ENCODE peak calls at places on chromosomes 13 and 19, in nine cellular contexts. P, L, O, D, Z, Q, B, K and R are unnamed samples.

GRCh38 chr19:18506101-18506534 is 15.8 kb downstream of the ELL start:
- DNase-seq in Q (no peak), K (no peak), Z (no peak), L (no peak), P (peak; percentile 53), O (no peak), D (no peak), B (no peak), R (no peak)

GRCh38 chr19:1296078-1296477 is 10.4 kb downstream of the EFNA2 start:
- DNase-seq in B (no peak), Q (no peak), K (no peak), P (no peak), D (no peak), O (no peak), L (no peak), Z (no peak), R (no peak)

GRCh38 chr13:38693168-38693567 is 6.3 kb downstream of the FREM2 start:
- DNase-seq in B (no peak), P (no peak), Z (no peak), K (no peak), Q (no peak), D (no peak), L (no peak), O (no peak), R (no peak)

GRCh38 chr19:5352229-5352763 is 11.7 kb upstream of the PTPRS start:
- DNase-seq in B (no peak), Q (no peak), D (no peak), K (no peak), P (no peak), O (no peak), L (no peak), Z (no peak), R (no peak)

GRCh38 chr13:50634339-50634738 is 209.2 kb downstream of the DLEU7 start:
- DNase-seq in O (no peak), L (no peak), K (no peak), B (no peak), P (no peak), Z (no peak), D (no peak), Q (no peak), R (no peak)

GRCh38 chr19:16750081-16750480 is 30.4 kb downstream of the NWD1 start:
- DNase-seq in L (no peak), Q (no peak), K (no peak), Z (no peak), O (no peak), P (no peak), D (no peak), B (no peak), R (no peak)

GRCh38 chr19:43594710-43595604 is 977 bp downstream of the IRGQ start:
- DNase-seq in K (peak; percentile 60), O (peak; percentile 55), B (peak; percentile 36), D (peak; percentile 18), P (peak; percentile 75), Z (peak; percentile 61), Q (peak; percentile 72), L (peak; percentile 78), R (peak; percentile 77)

GRCh38 chr13:77820431-77821149 is 98.0 kb downstream of the EDNRB start:
- DNase-seq in B (no peak), O (no peak), D (no peak), Q (no peak), L (no peak), K (no peak), P (no peak), Z (no peak), R (no peak)

GRCh38 chr13:29118471-29118870 is 298.3 kb downstream of the MTUS2 start:
- DNase-seq in O (no peak), P (no peak), D (no peak), B (no peak), L (no peak), Z (no peak), Q (no peak), K (no peak), R (no peak)

GRCh38 chr19:35088514-35088913 is 27.1 kb upstream of the FXYD3 start:
- DNase-seq in P (no peak), K (peak; percentile 77), Q (no peak), O (peak; percentile 52), Z (no peak), B (peak; percentile 64), D (no peak), L (no peak), R (no peak)

GRCh38 chr13:33615436-33615835 is 202.5 kb upstream of the RFC3 start:
- DNase-seq in Z (no peak), Q (no peak), B (no peak), L (no peak), O (no peak), D (no peak), K (no peak), P (no peak), R (no peak)

GRCh38 chr13:59674616-59675015 is 489.1 kb downstream of the DIAPH3 start:
- DNase-seq in B (no peak), Z (no peak), O (no peak), K (no peak), P (no peak), Q (no peak), L (no peak), D (no peak), R (no peak)

GRCh38 chr13:76425930-76426329 is 460.3 kb downstream of the KCTD12 start:
- DNase-seq in K (peak; percentile 93), O (no peak), Z (no peak), L (no peak), D (peak; percentile 75), Q (no peak), B (no peak), P (no peak), R (no peak)

GRCh38 chr13:48231080-48231479 is 1.9 kb upstream of the ITM2B start:
- DNase-seq in D (no peak), B (no peak), Q (no peak), K (peak; percentile 55), L (no peak), O (no peak), P (no peak), Z (no peak), R (no peak)

GRCh38 chr13:109275848-109276247 is 510.5 kb downstream of the IRS2 start:
- DNase-seq in Q (no peak), B (peak; percentile 12), K (no peak), D (no peak), L (peak; percentile 51), Z (no peak), P (peak; percentile 37), O (peak; percentile 13), R (no peak)
- TF ChIP-seq CTCF in Q (peak; percentile 20), B (no peak), K (no peak), D (no peak), L (no peak), Z (peak; percentile 18), P (no peak), O (no peak), R (peak; percentile 52)

GRCh38 chr19:14383556-14383897 is 2.3 kb downstream of the ADGRE5 start:
- DNase-seq in O (no peak), D (no peak), P (no peak), Q (no peak), K (peak; percentile 67), Z (peak; percentile 51), B (no peak), L (no peak), R (no peak)

GRCh38 chr19:14385492-14385891 is 4.2 kb downstream of the ADGRE5 start:
- DNase-seq in P (no peak), D (no peak), B (no peak), K (no peak), Z (no peak), L (no peak), O (no peak), Q (no peak), R (no peak)

GRCh38 chr19:14378890-14379289 is 2.4 kb upstream of the ADGRE5 start:
- DNase-seq in D (no peak), Q (no peak), O (no peak), P (no peak), L (no peak), Z (no peak), B (no peak), K (no peak), R (no peak)

GRCh38 chr19:14383898-14384669 is 2.8 kb downstream of the ADGRE5 start:
- DNase-seq in L (peak; percentile 75), Q (no peak), D (no peak), O (peak; percentile 26), K (peak; percentile 49), P (no peak), B (peak; percentile 78), Z (peak; percentile 58), R (no peak)

GRCh38 chr19:14381689-14382474 is 638 bp downstream of the ADGRE5 start:
- DNase-seq in P (peak; percentile 72), O (peak; percentile 71), B (peak; percentile 46), K (peak; percentile 44), Q (no peak), D (no peak), Z (peak; percentile 85), L (peak; percentile 90), R (no peak)
- TF ChIP-seq CTCF in P (no peak), O (no peak), B (no peak), K (no peak), Q (no peak), D (no peak), Z (no peak), L (no peak), R (no peak)

DNA sequence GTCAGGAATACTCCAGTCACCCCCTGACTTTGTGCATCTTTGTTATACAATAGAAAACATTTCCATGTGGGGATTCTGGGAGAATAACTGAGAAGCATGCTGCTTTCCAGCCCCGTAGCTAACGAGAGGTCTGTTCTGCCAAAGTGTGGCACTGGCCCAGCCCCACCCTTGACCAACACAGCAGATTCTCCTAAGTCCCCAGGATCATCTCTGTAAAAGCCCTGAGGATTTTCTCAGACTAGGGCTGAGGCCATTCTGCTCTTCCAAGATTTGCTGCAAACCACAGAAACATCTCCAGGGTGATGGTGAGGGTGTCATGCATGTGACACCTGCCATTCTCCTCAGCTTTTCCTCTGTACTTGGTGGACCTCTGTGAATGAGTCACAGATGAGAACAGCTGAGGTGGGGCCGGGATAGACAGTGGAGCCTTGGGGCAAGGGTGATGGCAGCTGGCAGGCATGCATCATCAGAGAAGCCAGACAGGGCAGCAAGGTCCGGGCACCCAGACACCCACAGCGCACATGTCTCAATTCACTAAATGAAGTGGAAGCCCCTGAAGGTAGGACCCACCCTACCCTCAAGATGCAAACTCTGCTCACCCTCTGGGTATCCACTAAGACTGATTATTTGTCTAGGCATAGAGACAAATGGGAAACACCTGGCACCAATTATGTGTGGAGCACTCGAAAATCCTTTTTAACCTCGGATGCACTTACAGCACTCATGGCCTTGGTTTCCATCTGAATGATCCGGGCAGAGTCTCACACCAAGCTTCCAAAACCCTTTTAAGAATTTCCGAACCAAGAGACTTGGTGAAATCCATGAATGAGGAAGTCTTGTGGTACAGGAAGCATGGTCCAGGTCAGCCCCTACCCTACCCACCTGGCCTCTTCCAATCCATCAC is 20.1 kb upstream of the DOCK9 start:
- DNase-seq in B (peak; percentile 85), D (no peak), K (no peak), L (peak; percentile 62), O (no peak), Q (no peak), Z (no peak), P (no peak), R (no peak)
- TF ChIP-seq CTCF in B (no peak), D (no peak), K (no peak), L (no peak), O (no peak), Q (no peak), Z (no peak), P (no peak), R (no peak)

DNA sequence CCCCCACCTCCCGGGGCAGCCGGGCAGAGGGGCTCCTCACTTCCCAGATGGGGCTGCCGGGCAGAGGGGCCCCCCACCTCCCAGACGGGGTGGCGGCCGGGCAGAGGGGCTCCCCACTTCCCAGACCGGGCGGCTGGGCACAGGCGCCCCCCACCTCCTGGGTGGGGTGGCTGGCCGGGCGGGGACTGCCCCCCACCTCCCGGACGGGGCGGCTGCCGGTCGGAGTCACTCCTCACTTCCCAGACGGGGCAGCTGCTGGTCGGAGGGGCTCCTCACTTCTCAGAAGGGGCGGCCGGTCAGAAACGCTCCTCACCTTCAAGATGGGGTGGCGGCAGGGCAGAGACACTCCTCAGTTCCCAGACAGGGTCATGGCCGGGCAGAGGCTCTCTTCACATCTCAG is 43.9 kb downstream of the ZNF730 start:
- DNase-seq in O (no peak), Q (no peak), K (no peak), D (no peak), B (no peak), L (no peak), P (no peak), Z (no peak), R (no peak)
- TF ChIP-seq CTCF in O (no peak), Q (no peak), K (no peak), D (no peak), B (no peak), L (no peak), P (no peak), Z (no peak), R (no peak)